ENCODE peak calls at places on chromosome 17, in four cellular contexts. E, K, V and U are unnamed samples.

GRCh38 chr17:73760186-73760758 is 116.0 kb upstream of the SDK2 start:
- DNase-seq in E (no peak), K (no peak), V (no peak), U (no peak)

GRCh38 chr17:73267648-73268537 is 6.2 kb upstream of the CPSF4L start:
- DNase-seq in E (no peak), K (no peak), V (no peak), U (no peak)

GRCh38 chr17:62381561-62381960 is 1.2 kb downstream of the EFCAB3 start:
- DNase-seq in E (no peak), K (no peak), V (no peak), U (no peak)

GRCh38 chr17:65495255-65496060 is 66.0 kb downstream of the AXIN2 start:
- DNase-seq in E (no peak), K (peak), V (peak), U (no peak)

GRCh38 chr17:39627717-39628516 is 1.2 kb downstream of the PPP1R1B start:
- DNase-seq in E (no peak), K (no peak), V (no peak), U (no peak)

GRCh38 chr17:19386276-19386863 is 620 bp downstream of the MFAP4 start:
- DNase-seq in E (peak), K (peak), V (no peak), U (peak)

GRCh38 chr17:3984719-3985444 is 20.6 kb upstream of the ATP2A3 start:
- DNase-seq in E (no peak), K (no peak), V (no peak), U (peak)

GRCh38 chr17:19928299-19928698 is 49.3 kb downstream of the AKAP10 start:
- DNase-seq in E (peak), K (no peak), V (no peak), U (no peak)

GRCh38 chr17:21382560-21383495 is 6.7 kb downstream of the KCNJ12 start:
- DNase-seq in E (no peak), K (no peak), V (no peak), U (no peak)

GRCh38 chr17:74760404-74761105 is 12.1 kb downstream of the NHERF1 start:
- DNase-seq in E (no peak), K (no peak), V (no peak), U (peak)

GRCh38 chr17:62125307-62125706 is 60.2 kb upstream of the MED13 start:
- DNase-seq in E (no peak), K (no peak), V (no peak), U (no peak)

GRCh38 chr17:42979511-42980273 is at the start of gene PTGES3L:
- DNase-seq in E (peak), K (no peak), V (no peak), U (no peak)

GRCh38 chr17:79947351-79948031 is 88.2 kb downstream of the TBC1D16 start:
- DNase-seq in E (peak), K (no peak), V (no peak), U (no peak)

GRCh38 chr17:44218344-44219125 is 940 bp downstream of the UBTF start:
- DNase-seq in E (peak), K (peak), V (no peak), U (peak)

GRCh38 chr17:2146132-2146871 is 91.4 kb downstream of the HIC1 start:
- DNase-seq in E (no peak), K (peak), V (no peak), U (no peak)

GRCh38 chr17:68020451-68020779 is 15.1 kb upstream of the KPNA2 start:
- DNase-seq in E (no peak), K (no peak), V (no peak), U (no peak)

GRCh38 chr17:7192271-7192937 is 13.2 kb upstream of the ASGR1 start:
- DNase-seq in E (no peak), K (no peak), V (no peak), U (no peak)

GRCh38 chr17:67602974-67603373 is 114.8 kb upstream of the NOL11 start:
- DNase-seq in E (peak), K (no peak), V (peak), U (peak)

GRCh38 chr17:73340093-73340596 is 28.3 kb upstream of the CDC42EP4 start:
- DNase-seq in E (peak), K (peak), V (no peak), U (peak)

GRCh38 chr17:6099492-6099891 is 29.3 kb downstream of the WSCD1 start:
- DNase-seq in E (no peak), K (no peak), V (no peak), U (no peak)

GRCh38 chr17:69508814-69509213 is 94.3 kb downstream of the MAP2K6 start:
- DNase-seq in E (no peak), K (no peak), V (no peak), U (no peak)

GRCh38 chr17:76458580-76459490 is 5.9 kb upstream of the UBE2O start:
- DNase-seq in E (peak), K (peak), V (peak), U (peak)

GRCh38 chr17:65027305-65027704 is 29.2 kb downstream of the GNA13 start:
- DNase-seq in E (peak), K (no peak), V (peak), U (peak)

GRCh38 chr17:74448774-74449173 is 16.9 kb downstream of the GPRC5C start:
- DNase-seq in E (no peak), K (no peak), V (no peak), U (no peak)

GRCh38 chr17:18008496-18009268 is 30.3 kb downstream of the ATPAF2 start:
- DNase-seq in E (peak), K (no peak), V (no peak), U (peak)

GRCh38 chr17:54891176-54891821 is 9.4 kb upstream of the TOM1L1 start:
- DNase-seq in E (peak), K (no peak), V (no peak), U (peak)

GRCh38 chr17:27345141-27345904 is 51.4 kb downstream of the WSB1 start:
- DNase-seq in E (no peak), K (no peak), V (peak), U (peak)

GRCh38 chr17:47286198-47286914 is 32.7 kb downstream of the ITGB3 start:
- DNase-seq in E (peak), K (no peak), V (no peak), U (peak)

GRCh38 chr17:81527591-81528383 is at the start of gene FSCN2:
- DNase-seq in E (no peak), K (no peak), V (no peak), U (no peak)

GRCh38 chr17:1647802-1648581 is 1.7 kb downstream of the RILP start:
- DNase-seq in E (peak), K (peak), V (no peak), U (peak)

GRCh38 chr17:52048503-52048902 is 110.0 kb downstream of the CA10 start:
- DNase-seq in E (no peak), K (no peak), V (no peak), U (no peak)

GRCh38 chr17:63125987-63126386 is 160.0 kb downstream of the TANC2 start:
- DNase-seq in E (no peak), K (no peak), V (no peak), U (no peak)

GRCh38 chr17:9001539-9001938 is 19.8 kb upstream of the NTN1 start:
- DNase-seq in E (no peak), K (no peak), V (no peak), U (no peak)

GRCh38 chr17:9004132-9004960 is 17.0 kb upstream of the NTN1 start:
- DNase-seq in E (no peak), K (no peak), V (no peak), U (no peak)

GRCh38 chr17:9003355-9004131 is 17.8 kb upstream of the NTN1 start:
- DNase-seq in E (no peak), K (no peak), V (no peak), U (no peak)

GRCh38 chr17:9002236-9002609 is 19.1 kb upstream of the NTN1 start:
- DNase-seq in E (no peak), K (no peak), V (no peak), U (no peak)

GRCh38 chr17:9002610-9003354 is 18.5 kb upstream of the NTN1 start:
- DNase-seq in E (no peak), K (no peak), V (no peak), U (no peak)
- TF ChIP-seq CTCF in E (no peak), K (no peak), V (peak), U (peak)

GRCh38 chr17:77879896-77880280 is 78.6 kb upstream of the TNRC6C start:
- DNase-seq in E (no peak), K (no peak), V (no peak), U (no peak)

GRCh38 chr17:77879226-77879895 is 79.1 kb upstream of the TNRC6C start:
- DNase-seq in E (no peak), K (no peak), V (no peak), U (no peak)

GRCh38 chr17:77882040-77882439 is 76.5 kb upstream of the TNRC6C start:
- DNase-seq in E (no peak), K (no peak), V (no peak), U (no peak)

GRCh38 chr17:77881545-77881944 is 77.0 kb upstream of the TNRC6C start:
- DNase-seq in E (peak), K (peak), V (no peak), U (no peak)

DNA sequence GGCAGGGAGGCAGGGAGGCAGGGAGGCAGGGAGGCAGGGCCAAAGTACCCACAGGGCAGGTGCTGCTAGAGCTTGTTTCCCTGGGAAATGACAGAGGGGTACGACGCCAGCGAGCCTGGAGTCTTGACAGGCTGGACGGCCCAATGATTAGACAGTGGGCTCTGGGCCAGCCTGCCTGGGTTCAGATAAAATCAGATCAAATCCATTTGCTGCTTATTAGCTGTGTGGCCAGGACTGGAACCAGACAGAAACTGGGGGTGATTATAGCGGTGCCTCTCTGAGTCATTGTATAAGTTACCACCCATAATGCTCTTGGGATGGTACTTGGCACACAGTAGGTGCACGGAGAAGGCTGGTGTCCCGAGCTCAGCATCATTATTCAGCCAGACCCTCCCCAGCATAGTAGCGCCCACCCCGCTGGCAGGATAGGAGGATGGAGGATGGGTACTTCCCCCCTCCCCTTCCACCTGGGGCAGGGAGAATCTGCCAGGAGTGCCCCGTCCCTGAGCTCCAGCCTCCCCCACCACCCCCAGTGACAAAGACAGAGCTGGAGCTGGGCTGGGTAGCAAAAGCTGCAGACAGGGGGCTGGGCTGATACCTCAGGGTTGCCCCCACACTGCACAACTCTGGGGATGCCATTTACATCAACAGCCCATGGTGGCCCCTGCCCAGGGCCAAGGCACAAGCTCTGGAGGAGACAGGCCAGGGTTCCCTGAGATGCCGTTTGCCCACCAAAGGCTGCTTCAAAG is 77.6 kb upstream of the TNRC6C start:
- DNase-seq in E (no peak), K (no peak), V (no peak), U (no peak)
- H3K4me3 ChIP-seq in E (no peak), K (no peak), V (no peak), U (no peak)

DNA sequence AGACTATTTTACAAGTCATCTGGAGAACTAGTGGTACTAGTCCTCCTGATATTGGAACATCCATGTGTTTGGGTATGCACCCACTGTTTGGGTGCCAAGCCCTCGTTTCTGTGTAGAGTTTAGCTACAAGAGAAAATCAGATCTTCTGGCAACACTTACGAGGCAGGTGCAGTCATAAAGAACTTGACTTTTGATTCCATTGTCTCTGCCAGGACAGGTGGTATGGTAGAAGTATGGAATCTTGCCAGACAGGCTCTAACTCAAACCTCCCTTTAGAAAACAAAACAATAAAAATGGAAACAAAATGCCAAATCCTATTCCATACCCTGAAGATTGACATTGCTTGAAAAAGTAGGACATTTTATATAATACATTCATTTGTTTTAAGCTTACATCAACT is 16.0 kb downstream of the RNF43 start:
- DNase-seq in E (no peak), K (no peak), V (no peak), U (no peak)
- TF ChIP-seq CTCF in E (no peak), K (no peak), V (no peak), U (no peak)

GRCh38 chr17:29148790-29149430 is 31.3 kb downstream of the MYO18A start:
- DNase-seq in E (peak), K (peak), V (peak), U (peak)
- H3K4me3 ChIP-seq in E (peak), K (peak), V (peak), U (peak)

GRCh38 chr17:28949185-28950016 is 1.9 kb downstream of the PHF12 start:
- DNase-seq in E (peak), K (peak), V (no peak), U (peak)
- TF ChIP-seq CTCF in E (no peak), K (no peak), V (no peak), U (no peak)

GRCh38 chr17:58326609-58327341 is 1.8 kb downstream of the TSPOAP1 start:
- DNase-seq in E (no peak), K (no peak), V (no peak), U (no peak)

GRCh38 chr17:58325976-58326468 is 2.6 kb downstream of the TSPOAP1 start:
- DNase-seq in E (no peak), K (no peak), V (no peak), U (no peak)

GRCh38 chr17:58328195-58329034 is at the start of gene TSPOAP1:
- DNase-seq in E (no peak), K (no peak), V (no peak), U (no peak)

GRCh38 chr17:58329035-58329807 is 626 bp upstream of the TSPOAP1 start:
- DNase-seq in E (no peak), K (peak), V (no peak), U (no peak)

GRCh38 chr17:58327363-58328194 is 1.0 kb downstream of the TSPOAP1 start:
- DNase-seq in E (no peak), K (no peak), V (no peak), U (no peak)
- H3K4me3 ChIP-seq in E (no peak), K (no peak), V (no peak), U (no peak)

GRCh38 chr17:57541472-57542394 is 203.4 kb downstream of the CCDC182 start:
- DNase-seq in E (peak), K (no peak), V (no peak), U (no peak)

GRCh38 chr17:57541049-57541448 is 204.1 kb downstream of the CCDC182 start:
- DNase-seq in E (no peak), K (no peak), V (no peak), U (no peak)

GRCh38 chr17:57539528-57540301 is 205.4 kb downstream of the CCDC182 start:
- DNase-seq in E (no peak), K (no peak), V (no peak), U (no peak)

GRCh38 chr17:57538730-57539456 is 206.2 kb downstream of the CCDC182 start:
- DNase-seq in E (no peak), K (no peak), V (no peak), U (no peak)

DNA sequence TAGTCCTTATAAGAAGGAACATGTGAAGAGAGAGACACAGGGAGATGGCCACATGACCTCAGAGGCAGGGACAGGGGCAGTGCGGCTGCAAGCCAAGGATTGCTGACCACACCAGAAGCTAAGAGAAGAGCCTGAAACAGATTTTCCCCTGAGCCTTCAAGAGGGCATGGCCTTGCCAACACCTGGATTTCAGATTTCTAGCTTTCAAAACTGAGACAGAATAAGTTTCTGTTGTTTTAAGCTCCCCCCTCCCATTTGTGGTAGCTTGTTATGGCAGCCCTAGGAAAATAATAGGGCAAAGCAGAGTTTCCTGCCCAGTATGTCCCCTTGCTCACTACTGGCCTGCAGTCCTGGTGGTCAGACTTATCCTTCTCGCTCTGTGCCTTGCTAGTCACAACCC is 204.5 kb downstream of the CCDC182 start:
- DNase-seq in E (no peak), K (no peak), V (no peak), U (no peak)
- TF ChIP-seq CTCF in E (no peak), K (no peak), V (peak), U (no peak)

DNA sequence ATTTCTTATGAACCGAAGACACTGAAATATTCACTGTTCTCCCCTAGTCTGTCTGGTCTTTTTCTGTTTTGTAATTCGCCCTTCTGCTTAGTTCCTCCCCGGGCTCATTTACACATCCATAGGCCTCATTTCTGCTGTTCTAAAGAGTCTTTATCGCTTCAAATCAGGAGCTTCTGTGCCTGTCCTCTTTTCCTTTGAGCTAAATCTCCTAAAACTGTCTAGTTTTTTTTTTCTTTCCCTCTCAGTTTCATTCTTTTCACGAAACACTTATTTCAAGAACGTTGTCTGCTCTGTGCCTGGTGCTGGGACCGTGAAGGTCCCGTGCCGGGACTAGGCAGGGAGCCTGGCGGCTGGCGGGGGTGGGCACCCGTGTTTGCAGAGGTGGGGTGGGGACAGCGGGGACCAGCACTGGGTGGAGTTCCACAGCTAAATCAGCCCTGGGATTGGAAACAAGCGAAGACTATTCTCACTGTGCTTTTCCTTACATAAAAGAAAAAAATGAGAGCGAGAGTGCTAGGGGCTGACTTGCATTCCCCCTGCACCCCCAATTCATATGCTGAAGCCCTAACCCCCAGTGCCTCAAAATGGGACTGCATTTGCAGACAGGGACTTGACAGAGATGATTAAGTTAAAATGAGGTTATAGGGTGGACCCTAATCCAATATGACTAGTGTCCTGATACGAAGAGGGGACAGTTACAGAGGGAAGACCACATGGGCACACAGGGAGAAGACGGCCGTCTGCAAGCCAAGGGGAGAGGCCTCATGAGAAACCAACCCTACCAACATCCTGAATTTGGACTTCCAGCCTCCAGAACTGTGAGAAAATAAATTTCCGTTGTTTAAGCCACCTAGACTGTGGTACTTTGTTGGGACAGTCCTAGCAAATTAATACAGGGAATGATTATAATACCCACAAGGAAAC is 1.4 kb upstream of the TMEM220 start:
- DNase-seq in E (no peak), K (no peak), V (no peak), U (no peak)
- H3K4me3 ChIP-seq in E (no peak), K (no peak), V (peak), U (no peak)

GRCh38 chr17:50928662-50929061 is 62.5 kb upstream of the TOB1 start:
- DNase-seq in E (no peak), K (no peak), V (no peak), U (no peak)

GRCh38 chr17:50934672-50935200 is 68.6 kb upstream of the TOB1 start:
- DNase-seq in E (no peak), K (no peak), V (no peak), U (no peak)

GRCh38 chr17:50934161-50934560 is 68.0 kb upstream of the TOB1 start:
- DNase-seq in E (no peak), K (no peak), V (no peak), U (no peak)

GRCh38 chr17:50932584-50932901 is 66.4 kb upstream of the TOB1 start:
- DNase-seq in E (no peak), K (no peak), V (no peak), U (no peak)

GRCh38 chr17:50931003-50931878 is 65.1 kb upstream of the TOB1 start:
- DNase-seq in E (peak), K (peak), V (no peak), U (peak)
- TF ChIP-seq CTCF in E (no peak), K (no peak), V (no peak), U (no peak)